ENCODE peak calls at places on chromosome 17, in five cellular contexts. One of them, this sample, is unnamed.

GRCh38 chr17:16925461-16926060 is 46.4 kb downstream of the TNFRSF13B start:
- DNase-seq in heart right ventricle: no peak
- DNase-seq in tibial nerve: no peak
- DNase-seq in NCI-H1436: no peak
- DNase-seq in activated T-helper 1 cell treated with anti-CD3 and anti-CD28 coated beads, Interleukin-2, amount 50 U/mL, for 16 hours: no peak
- DNase-seq in this sample: no peak

GRCh38 chr17:61702450-61702849 is 111.4 kb upstream of the NACA2 start:
- DNase-seq in activated T-helper 1 cell treated with anti-CD3 and anti-CD28 coated beads, Interleukin-2, amount 50 U/mL, for 16 hours: no peak
- DNase-seq in NCI-H1436: no peak
- DNase-seq in tibial nerve: no peak
- DNase-seq in heart right ventricle: no peak
- DNase-seq in this sample: no peak

GRCh38 chr17:4542003-4542725 is 13.0 kb downstream of the MYBBP1A start:
- DNase-seq in activated T-helper 1 cell treated with anti-CD3 and anti-CD28 coated beads, Interleukin-2, amount 50 U/mL, for 16 hours: no peak
- DNase-seq in NCI-H1436: no peak
- DNase-seq in tibial nerve: no peak
- DNase-seq in heart right ventricle: no peak
- DNase-seq in this sample: no peak

GRCh38 chr17:60077672-60078519 is 825 bp downstream of the HEATR6 start:
- DNase-seq in tibial nerve: no peak
- DNase-seq in NCI-H1436: no peak
- DNase-seq in activated T-helper 1 cell treated with anti-CD3 and anti-CD28 coated beads, Interleukin-2, amount 50 U/mL, for 16 hours: peak
- DNase-seq in heart right ventricle: no peak
- DNase-seq in this sample: no peak

GRCh38 chr17:8420041-8420934 is 15.4 kb upstream of the NDEL1 start:
- DNase-seq in activated T-helper 1 cell treated with anti-CD3 and anti-CD28 coated beads, Interleukin-2, amount 50 U/mL, for 16 hours: no peak
- DNase-seq in heart right ventricle: peak
- DNase-seq in NCI-H1436: no peak
- DNase-seq in tibial nerve: no peak
- DNase-seq in this sample: no peak

GRCh38 chr17:46977348-46977747 is 1.7 kb downstream of the RPRML start:
- DNase-seq in heart right ventricle: no peak
- DNase-seq in tibial nerve: no peak
- DNase-seq in NCI-H1436: peak
- DNase-seq in activated T-helper 1 cell treated with anti-CD3 and anti-CD28 coated beads, Interleukin-2, amount 50 U/mL, for 16 hours: no peak
- DNase-seq in this sample: no peak

GRCh38 chr17:57577751-57578607 is 167.1 kb downstream of the CCDC182 start:
- DNase-seq in NCI-H1436: peak
- DNase-seq in heart right ventricle: no peak
- DNase-seq in tibial nerve: peak
- DNase-seq in activated T-helper 1 cell treated with anti-CD3 and anti-CD28 coated beads, Interleukin-2, amount 50 U/mL, for 16 hours: no peak
- DNase-seq in this sample: no peak

GRCh38 chr17:49240619-49241018 is 10.0 kb upstream of the PHOSPHO1 start:
- DNase-seq in NCI-H1436: no peak
- DNase-seq in tibial nerve: no peak
- DNase-seq in activated T-helper 1 cell treated with anti-CD3 and anti-CD28 coated beads, Interleukin-2, amount 50 U/mL, for 16 hours: no peak
- DNase-seq in heart right ventricle: no peak
- DNase-seq in this sample: no peak

GRCh38 chr17:14303343-14304221 is 2.7 kb downstream of the HS3ST3B1 start:
- DNase-seq in tibial nerve: no peak
- DNase-seq in activated T-helper 1 cell treated with anti-CD3 and anti-CD28 coated beads, Interleukin-2, amount 50 U/mL, for 16 hours: peak
- DNase-seq in NCI-H1436: no peak
- DNase-seq in heart right ventricle: no peak
- DNase-seq in this sample: no peak

This sample was measured in DND-41.